ENCODE peak calls at places on chromosome 2, in nine cellular contexts. One of them, this sample, is unnamed.
A peak's percentile ranks its signal among the peaks of the same experiment; 100 is the strongest.

GRCh38 chr2:60821587-60822302 is 59.6 kb upstream of the REL start:
- DNase-seq in progenitor cell of endocrine pancreas: no peak
- DNase-seq in psoas muscle: no peak
- DNase-seq in ovary: no peak
- DNase-seq in adrenal gland: no peak
- DNase-seq in breast epithelium: no peak
- DNase-seq in cardiac fibroblast: no peak
- DNase-seq in right lobe of liver: no peak
- DNase-seq in neural crest cell: no peak
- DNase-seq in this sample: no peak

GRCh38 chr2:183665403-183665802 is 541.2 kb downstream of the NUP35 start:
- DNase-seq in progenitor cell of endocrine pancreas: no peak
- DNase-seq in psoas muscle: no peak
- DNase-seq in ovary: no peak
- DNase-seq in adrenal gland: no peak
- DNase-seq in breast epithelium: no peak
- DNase-seq in cardiac fibroblast: no peak
- DNase-seq in right lobe of liver: no peak
- DNase-seq in neural crest cell: no peak
- DNase-seq in this sample: no peak

GRCh38 chr2:58767833-58768726 is 527.0 kb upstream of the FANCL start:
- DNase-seq in progenitor cell of endocrine pancreas: no peak
- DNase-seq in psoas muscle: no peak
- DNase-seq in ovary: no peak
- DNase-seq in adrenal gland: no peak
- DNase-seq in breast epithelium: no peak
- DNase-seq in cardiac fibroblast: no peak
- DNase-seq in right lobe of liver: no peak
- DNase-seq in neural crest cell: no peak
- DNase-seq in this sample: no peak

GRCh38 chr2:69601179-69601612 is 42.3 kb downstream of the AAK1 start:
- DNase-seq in progenitor cell of endocrine pancreas: no peak
- DNase-seq in psoas muscle: no peak
- DNase-seq in ovary: no peak
- DNase-seq in adrenal gland: peak; percentile 49
- DNase-seq in breast epithelium: no peak
- DNase-seq in cardiac fibroblast: peak; percentile 79
- DNase-seq in right lobe of liver: no peak
- DNase-seq in neural crest cell: no peak
- DNase-seq in this sample: peak; percentile 92

GRCh38 chr2:25228848-25229674 is 60.7 kb upstream of the POMC start:
- DNase-seq in progenitor cell of endocrine pancreas: peak; percentile 58
- DNase-seq in psoas muscle: peak; percentile 74
- DNase-seq in ovary: peak; percentile 88
- DNase-seq in adrenal gland: peak; percentile 83
- DNase-seq in breast epithelium: peak; percentile 66
- DNase-seq in cardiac fibroblast: peak; percentile 83
- DNase-seq in right lobe of liver: peak; percentile 63
- DNase-seq in neural crest cell: peak; percentile 66
- DNase-seq in this sample: peak; percentile 58

GRCh38 chr2:53672881-53673522 is 94.6 kb upstream of the CHAC2 start:
- DNase-seq in progenitor cell of endocrine pancreas: no peak
- DNase-seq in psoas muscle: no peak
- DNase-seq in ovary: no peak
- DNase-seq in adrenal gland: no peak
- DNase-seq in breast epithelium: no peak
- DNase-seq in cardiac fibroblast: peak; percentile 43
- DNase-seq in right lobe of liver: no peak
- DNase-seq in neural crest cell: no peak
- DNase-seq in this sample: peak; percentile 36

GRCh38 chr2:134252092-134252775 is 1.6 kb upstream of the MGAT5 start:
- DNase-seq in progenitor cell of endocrine pancreas: no peak
- DNase-seq in psoas muscle: no peak
- DNase-seq in ovary: no peak
- DNase-seq in adrenal gland: no peak
- DNase-seq in breast epithelium: no peak
- DNase-seq in cardiac fibroblast: peak; percentile 35
- DNase-seq in right lobe of liver: no peak
- DNase-seq in neural crest cell: no peak
- DNase-seq in this sample: peak; percentile 85

GRCh38 chr2:32357545-32358482 is 991 bp downstream of the BIRC6 start:
- DNase-seq in progenitor cell of endocrine pancreas: peak; percentile 34
- DNase-seq in psoas muscle: no peak
- DNase-seq in ovary: peak; percentile 68
- DNase-seq in adrenal gland: peak; percentile 54
- DNase-seq in breast epithelium: no peak
- DNase-seq in cardiac fibroblast: peak; percentile 52
- DNase-seq in right lobe of liver: peak; percentile 59
- DNase-seq in neural crest cell: peak; percentile 29
- DNase-seq in this sample: peak; percentile 9

GRCh38 chr2:240368746-240369724 is 66.4 kb upstream of the GPC1 start:
- DNase-seq in progenitor cell of endocrine pancreas: no peak
- DNase-seq in psoas muscle: peak; percentile 84
- DNase-seq in ovary: no peak
- DNase-seq in adrenal gland: peak; percentile 83
- DNase-seq in breast epithelium: no peak
- DNase-seq in cardiac fibroblast: no peak
- DNase-seq in right lobe of liver: peak; percentile 87
- DNase-seq in neural crest cell: no peak
- DNase-seq in this sample: no peak

GRCh38 chr2:14621874-14622273 is 10.6 kb upstream of the LRATD1 start:
- DNase-seq in progenitor cell of endocrine pancreas: no peak
- DNase-seq in psoas muscle: no peak
- DNase-seq in ovary: no peak
- DNase-seq in adrenal gland: no peak
- DNase-seq in breast epithelium: no peak
- DNase-seq in cardiac fibroblast: no peak
- DNase-seq in right lobe of liver: no peak
- DNase-seq in neural crest cell: no peak
- DNase-seq in this sample: no peak

GRCh38 chr2:172465417-172466334 is 38.3 kb downstream of the ITGA6 start:
- DNase-seq in progenitor cell of endocrine pancreas: peak; percentile 34
- DNase-seq in psoas muscle: peak; percentile 29
- DNase-seq in ovary: peak; percentile 61
- DNase-seq in adrenal gland: peak; percentile 77
- DNase-seq in breast epithelium: peak; percentile 69
- DNase-seq in cardiac fibroblast: peak; percentile 91
- DNase-seq in right lobe of liver: peak; percentile 53
- DNase-seq in neural crest cell: peak; percentile 66
- DNase-seq in this sample: peak; percentile 88

GRCh38 chr2:67456441-67456840 is 59.3 kb downstream of the ETAA1 start:
- DNase-seq in progenitor cell of endocrine pancreas: no peak
- DNase-seq in psoas muscle: no peak
- DNase-seq in ovary: no peak
- DNase-seq in adrenal gland: no peak
- DNase-seq in breast epithelium: no peak
- DNase-seq in cardiac fibroblast: no peak
- DNase-seq in right lobe of liver: no peak
- DNase-seq in neural crest cell: no peak
- DNase-seq in this sample: no peak

GRCh38 chr2:116545611-116546010 is 1268.9 kb upstream of the DDX18 start:
- DNase-seq in progenitor cell of endocrine pancreas: no peak
- DNase-seq in psoas muscle: no peak
- DNase-seq in ovary: no peak
- DNase-seq in adrenal gland: no peak
- DNase-seq in breast epithelium: no peak
- DNase-seq in cardiac fibroblast: no peak
- DNase-seq in right lobe of liver: no peak
- DNase-seq in neural crest cell: no peak
- DNase-seq in this sample: no peak

GRCh38 chr2:66103581-66103980 is 331.3 kb upstream of the MEIS1 start:
- DNase-seq in progenitor cell of endocrine pancreas: no peak
- DNase-seq in psoas muscle: no peak
- DNase-seq in ovary: no peak
- DNase-seq in adrenal gland: no peak
- DNase-seq in breast epithelium: no peak
- DNase-seq in cardiac fibroblast: no peak
- DNase-seq in right lobe of liver: no peak
- DNase-seq in neural crest cell: no peak
- DNase-seq in this sample: no peak

GRCh38 chr2:8510519-8510918 is 171.3 kb upstream of the ID2 start:
- DNase-seq in progenitor cell of endocrine pancreas: no peak
- DNase-seq in psoas muscle: no peak
- DNase-seq in ovary: no peak
- DNase-seq in adrenal gland: no peak
- DNase-seq in breast epithelium: no peak
- DNase-seq in cardiac fibroblast: no peak
- DNase-seq in right lobe of liver: no peak
- DNase-seq in neural crest cell: no peak
- DNase-seq in this sample: no peak

DNA sequence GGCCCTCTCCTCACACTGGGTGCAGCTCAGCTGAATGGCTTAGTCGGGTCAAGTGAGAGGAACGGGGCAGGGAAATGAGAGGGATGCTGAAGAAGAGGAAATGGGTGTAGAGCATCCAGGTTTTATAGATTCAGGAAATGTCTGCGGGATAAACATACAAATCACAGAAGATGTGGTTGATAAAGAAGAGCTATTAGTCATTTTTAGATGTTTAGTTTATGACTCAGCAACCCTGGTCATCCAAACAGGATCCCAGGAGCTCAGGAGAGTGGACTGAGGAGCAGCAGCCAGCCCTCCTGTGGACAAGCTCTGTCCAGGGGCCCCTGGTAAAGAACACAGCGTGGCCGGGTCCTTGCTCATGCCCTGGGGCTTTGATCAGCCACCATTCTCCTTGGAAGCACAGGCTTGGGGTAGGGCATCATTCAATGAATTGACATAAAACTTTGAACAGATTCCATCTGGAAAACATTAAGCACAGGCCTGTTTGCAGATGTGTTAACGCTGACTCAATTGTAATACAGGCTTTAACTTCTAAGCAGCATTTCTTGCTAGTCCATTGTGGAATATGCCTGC is 83.0 kb downstream of the NPAS2 start:
- DNase-seq in progenitor cell of endocrine pancreas: no peak
- DNase-seq in psoas muscle: no peak
- DNase-seq in ovary: no peak
- DNase-seq in adrenal gland: peak; percentile 61
- DNase-seq in breast epithelium: no peak
- DNase-seq in cardiac fibroblast: peak; percentile 96
- DNase-seq in right lobe of liver: peak; percentile 43
- DNase-seq in neural crest cell: no peak
- DNase-seq in this sample: peak; percentile 99
- TF ChIP-seq CTCF in progenitor cell of endocrine pancreas: no peak
- TF ChIP-seq CTCF in psoas muscle: no peak
- TF ChIP-seq CTCF in ovary: no peak
- TF ChIP-seq CTCF in adrenal gland: no peak
- TF ChIP-seq CTCF in breast epithelium: no peak
- TF ChIP-seq CTCF in cardiac fibroblast: peak; percentile 36
- TF ChIP-seq CTCF in right lobe of liver: no peak
- TF ChIP-seq CTCF in neural crest cell: no peak
- TF ChIP-seq CTCF in this sample: peak; percentile 39

GRCh38 chr2:108034843-108035242 is 48.5 kb downstream of the SLC5A7 start:
- DNase-seq in progenitor cell of endocrine pancreas: no peak
- DNase-seq in psoas muscle: no peak
- DNase-seq in ovary: no peak
- DNase-seq in adrenal gland: no peak
- DNase-seq in breast epithelium: no peak
- DNase-seq in cardiac fibroblast: no peak
- DNase-seq in right lobe of liver: no peak
- DNase-seq in neural crest cell: no peak
- DNase-seq in this sample: no peak
- TF ChIP-seq CTCF in progenitor cell of endocrine pancreas: no peak
- TF ChIP-seq CTCF in psoas muscle: no peak
- TF ChIP-seq CTCF in ovary: no peak
- TF ChIP-seq CTCF in adrenal gland: peak; percentile 10
- TF ChIP-seq CTCF in breast epithelium: no peak
- TF ChIP-seq CTCF in cardiac fibroblast: no peak
- TF ChIP-seq CTCF in right lobe of liver: peak; percentile 6
- TF ChIP-seq CTCF in neural crest cell: peak; percentile 19
- TF ChIP-seq CTCF in this sample: no peak

GRCh38 chr2:221431477-221431876 is 140.6 kb downstream of the EPHA4 start:
- DNase-seq in progenitor cell of endocrine pancreas: no peak
- DNase-seq in psoas muscle: no peak
- DNase-seq in ovary: no peak
- DNase-seq in adrenal gland: no peak
- DNase-seq in breast epithelium: no peak
- DNase-seq in cardiac fibroblast: no peak
- DNase-seq in right lobe of liver: no peak
- DNase-seq in neural crest cell: no peak
- DNase-seq in this sample: no peak

GRCh38 chr2:221425353-221425752 is 146.8 kb downstream of the EPHA4 start:
- DNase-seq in progenitor cell of endocrine pancreas: no peak
- DNase-seq in psoas muscle: no peak
- DNase-seq in ovary: no peak
- DNase-seq in adrenal gland: no peak
- DNase-seq in breast epithelium: no peak
- DNase-seq in cardiac fibroblast: no peak
- DNase-seq in right lobe of liver: no peak
- DNase-seq in neural crest cell: no peak
- DNase-seq in this sample: no peak

GRCh38 chr2:221426929-221427328 is 145.2 kb downstream of the EPHA4 start:
- DNase-seq in progenitor cell of endocrine pancreas: no peak
- DNase-seq in psoas muscle: no peak
- DNase-seq in ovary: no peak
- DNase-seq in adrenal gland: no peak
- DNase-seq in breast epithelium: no peak
- DNase-seq in cardiac fibroblast: no peak
- DNase-seq in right lobe of liver: no peak
- DNase-seq in neural crest cell: no peak
- DNase-seq in this sample: no peak

GRCh38 chr2:221429741-221430491 is 142.2 kb downstream of the EPHA4 start:
- DNase-seq in progenitor cell of endocrine pancreas: no peak
- DNase-seq in psoas muscle: no peak
- DNase-seq in ovary: no peak
- DNase-seq in adrenal gland: peak; percentile 11
- DNase-seq in breast epithelium: no peak
- DNase-seq in cardiac fibroblast: no peak
- DNase-seq in right lobe of liver: no peak
- DNase-seq in neural crest cell: no peak
- DNase-seq in this sample: peak; percentile 13

DNA sequence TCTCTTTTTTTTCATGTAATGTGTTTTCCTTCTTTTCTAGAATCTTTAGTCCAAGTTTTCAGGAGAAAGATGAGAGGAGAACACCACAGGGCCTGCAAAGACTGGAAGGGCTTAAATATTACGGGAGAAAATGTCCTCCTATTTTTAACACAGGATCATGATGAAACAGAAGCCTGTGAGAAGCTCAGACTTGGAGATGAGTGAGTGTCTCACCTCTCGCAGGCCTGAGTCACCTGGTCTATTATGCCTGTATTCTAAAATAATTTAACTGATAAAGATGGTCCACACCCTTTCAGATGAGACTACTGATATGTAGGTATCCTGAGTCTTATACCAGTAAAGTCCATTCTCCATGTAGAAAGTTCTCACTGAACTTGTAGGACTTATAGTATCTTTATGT is 143.2 kb downstream of the EPHA4 start:
- DNase-seq in progenitor cell of endocrine pancreas: no peak
- DNase-seq in psoas muscle: no peak
- DNase-seq in ovary: no peak
- DNase-seq in adrenal gland: no peak
- DNase-seq in breast epithelium: no peak
- DNase-seq in cardiac fibroblast: no peak
- DNase-seq in right lobe of liver: no peak
- DNase-seq in neural crest cell: no peak
- DNase-seq in this sample: no peak
- TF ChIP-seq CTCF in progenitor cell of endocrine pancreas: no peak
- TF ChIP-seq CTCF in psoas muscle: no peak
- TF ChIP-seq CTCF in ovary: no peak
- TF ChIP-seq CTCF in adrenal gland: no peak
- TF ChIP-seq CTCF in breast epithelium: no peak
- TF ChIP-seq CTCF in cardiac fibroblast: no peak
- TF ChIP-seq CTCF in right lobe of liver: no peak
- TF ChIP-seq CTCF in neural crest cell: no peak
- TF ChIP-seq CTCF in this sample: no peak

GRCh38 chr2:119208791-119209203 is 14.8 kb upstream of the STEAP3 start:
- DNase-seq in progenitor cell of endocrine pancreas: no peak
- DNase-seq in psoas muscle: no peak
- DNase-seq in ovary: no peak
- DNase-seq in adrenal gland: no peak
- DNase-seq in breast epithelium: no peak
- DNase-seq in cardiac fibroblast: peak; percentile 27
- DNase-seq in right lobe of liver: peak; percentile 70
- DNase-seq in neural crest cell: no peak
- DNase-seq in this sample: no peak
- TF ChIP-seq CTCF in progenitor cell of endocrine pancreas: no peak
- TF ChIP-seq CTCF in psoas muscle: no peak
- TF ChIP-seq CTCF in ovary: no peak
- TF ChIP-seq CTCF in adrenal gland: no peak
- TF ChIP-seq CTCF in breast epithelium: no peak
- TF ChIP-seq CTCF in cardiac fibroblast: no peak
- TF ChIP-seq CTCF in right lobe of liver: no peak
- TF ChIP-seq CTCF in neural crest cell: no peak
- TF ChIP-seq CTCF in this sample: peak; percentile 22

This sample was measured in HFFc6.